ENCODE peak calls at places on chromosomes 3 and 15, in four cellular contexts. One of them, this sample, is unnamed.

GRCh38 chr3:58129041-58129440 is 81.7 kb downstream of the DNASE1L3 start:
- DNase-seq in activated CD4-positive, alpha-beta T cell treated with anti-CD3 and anti-CD28 coated beads, Interleukin-2, amount 10 ng/mL, durations not matched to agents 7 days and 5 days: no peak
- DNase-seq in activated CD8-positive, alpha-beta T cell treated with anti-CD3 and anti-CD28 coated beads for 36 hours: no peak
- DNase-seq in NCI-H1436: no peak
- DNase-seq in this sample: no peak

GRCh38 chr15:91219203-91219602 is 119.1 kb downstream of the SV2B start:
- DNase-seq in activated CD4-positive, alpha-beta T cell treated with anti-CD3 and anti-CD28 coated beads, Interleukin-2, amount 10 ng/mL, durations not matched to agents 7 days and 5 days: no peak
- DNase-seq in activated CD8-positive, alpha-beta T cell treated with anti-CD3 and anti-CD28 coated beads for 36 hours: no peak
- DNase-seq in NCI-H1436: no peak
- DNase-seq in this sample: no peak

GRCh38 chr15:26024241-26024640 is 161.1 kb upstream of the ATP10A start:
- DNase-seq in activated CD4-positive, alpha-beta T cell treated with anti-CD3 and anti-CD28 coated beads, Interleukin-2, amount 10 ng/mL, durations not matched to agents 7 days and 5 days: no peak
- DNase-seq in activated CD8-positive, alpha-beta T cell treated with anti-CD3 and anti-CD28 coated beads for 36 hours: no peak
- DNase-seq in NCI-H1436: no peak
- DNase-seq in this sample: no peak

GRCh38 chr3:135100349-135100741 is 305.3 kb downstream of the EPHB1 start:
- DNase-seq in activated CD4-positive, alpha-beta T cell treated with anti-CD3 and anti-CD28 coated beads, Interleukin-2, amount 10 ng/mL, durations not matched to agents 7 days and 5 days: no peak
- DNase-seq in activated CD8-positive, alpha-beta T cell treated with anti-CD3 and anti-CD28 coated beads for 36 hours: no peak
- DNase-seq in NCI-H1436: no peak
- DNase-seq in this sample: no peak

GRCh38 chr15:59278120-59278519 is 71.5 kb downstream of the LDHAL6B start:
- DNase-seq in activated CD4-positive, alpha-beta T cell treated with anti-CD3 and anti-CD28 coated beads, Interleukin-2, amount 10 ng/mL, durations not matched to agents 7 days and 5 days: no peak
- DNase-seq in activated CD8-positive, alpha-beta T cell treated with anti-CD3 and anti-CD28 coated beads for 36 hours: no peak
- DNase-seq in NCI-H1436: no peak
- DNase-seq in this sample: no peak

GRCh38 chr3:107377151-107377550 is at the start of gene CCDC54:
- DNase-seq in activated CD4-positive, alpha-beta T cell treated with anti-CD3 and anti-CD28 coated beads, Interleukin-2, amount 10 ng/mL, durations not matched to agents 7 days and 5 days: no peak
- DNase-seq in activated CD8-positive, alpha-beta T cell treated with anti-CD3 and anti-CD28 coated beads for 36 hours: no peak
- DNase-seq in NCI-H1436: no peak
- DNase-seq in this sample: no peak

GRCh38 chr15:61654918-61655317 is 405.3 kb downstream of the VPS13C start:
- DNase-seq in activated CD4-positive, alpha-beta T cell treated with anti-CD3 and anti-CD28 coated beads, Interleukin-2, amount 10 ng/mL, durations not matched to agents 7 days and 5 days: no peak
- DNase-seq in activated CD8-positive, alpha-beta T cell treated with anti-CD3 and anti-CD28 coated beads for 36 hours: no peak
- DNase-seq in NCI-H1436: no peak
- DNase-seq in this sample: no peak

GRCh38 chr3:11452988-11453847 is 181.0 kb downstream of the ATG7 start:
- DNase-seq in activated CD4-positive, alpha-beta T cell treated with anti-CD3 and anti-CD28 coated beads, Interleukin-2, amount 10 ng/mL, durations not matched to agents 7 days and 5 days: no peak
- DNase-seq in activated CD8-positive, alpha-beta T cell treated with anti-CD3 and anti-CD28 coated beads for 36 hours: no peak
- DNase-seq in NCI-H1436: no peak
- DNase-seq in this sample: no peak

GRCh38 chr3:13114811-13115615 is 41.8 kb upstream of the IQSEC1 start:
- DNase-seq in activated CD4-positive, alpha-beta T cell treated with anti-CD3 and anti-CD28 coated beads, Interleukin-2, amount 10 ng/mL, durations not matched to agents 7 days and 5 days: no peak
- DNase-seq in activated CD8-positive, alpha-beta T cell treated with anti-CD3 and anti-CD28 coated beads for 36 hours: no peak
- DNase-seq in NCI-H1436: no peak
- DNase-seq in this sample: no peak

GRCh38 chr3:189490749-189491148 is 140.4 kb upstream of the TP63 start:
- DNase-seq in activated CD4-positive, alpha-beta T cell treated with anti-CD3 and anti-CD28 coated beads, Interleukin-2, amount 10 ng/mL, durations not matched to agents 7 days and 5 days: no peak
- DNase-seq in activated CD8-positive, alpha-beta T cell treated with anti-CD3 and anti-CD28 coated beads for 36 hours: no peak
- DNase-seq in NCI-H1436: no peak
- DNase-seq in this sample: no peak

GRCh38 chr3:97232635-97233034 is 418.2 kb downstream of the EPHA6 start:
- DNase-seq in activated CD4-positive, alpha-beta T cell treated with anti-CD3 and anti-CD28 coated beads, Interleukin-2, amount 10 ng/mL, durations not matched to agents 7 days and 5 days: no peak
- DNase-seq in activated CD8-positive, alpha-beta T cell treated with anti-CD3 and anti-CD28 coated beads for 36 hours: no peak
- DNase-seq in NCI-H1436: peak; percentile 74
- DNase-seq in this sample: no peak

GRCh38 chr3:192892981-192893827 is 24.5 kb downstream of the MB21D2 start:
- DNase-seq in activated CD4-positive, alpha-beta T cell treated with anti-CD3 and anti-CD28 coated beads, Interleukin-2, amount 10 ng/mL, durations not matched to agents 7 days and 5 days: peak; percentile 70
- DNase-seq in activated CD8-positive, alpha-beta T cell treated with anti-CD3 and anti-CD28 coated beads for 36 hours: peak; percentile 88
- DNase-seq in NCI-H1436: no peak
- DNase-seq in this sample: peak; percentile 93

GRCh38 chr3:72012376-72012775 is 227.4 kb upstream of the PROK2 start:
- DNase-seq in activated CD4-positive, alpha-beta T cell treated with anti-CD3 and anti-CD28 coated beads, Interleukin-2, amount 10 ng/mL, durations not matched to agents 7 days and 5 days: no peak
- DNase-seq in activated CD8-positive, alpha-beta T cell treated with anti-CD3 and anti-CD28 coated beads for 36 hours: no peak
- DNase-seq in NCI-H1436: no peak
- DNase-seq in this sample: no peak

GRCh38 chr3:95645291-95645690 is 1169.1 kb upstream of the EPHA6 start:
- DNase-seq in activated CD4-positive, alpha-beta T cell treated with anti-CD3 and anti-CD28 coated beads, Interleukin-2, amount 10 ng/mL, durations not matched to agents 7 days and 5 days: no peak
- DNase-seq in activated CD8-positive, alpha-beta T cell treated with anti-CD3 and anti-CD28 coated beads for 36 hours: no peak
- DNase-seq in NCI-H1436: no peak
- DNase-seq in this sample: no peak

GRCh38 chr15:43775411-43775965 is 1.3 kb downstream of the ELL3 start:
- DNase-seq in activated CD4-positive, alpha-beta T cell treated with anti-CD3 and anti-CD28 coated beads, Interleukin-2, amount 10 ng/mL, durations not matched to agents 7 days and 5 days: no peak
- DNase-seq in activated CD8-positive, alpha-beta T cell treated with anti-CD3 and anti-CD28 coated beads for 36 hours: no peak
- DNase-seq in NCI-H1436: peak; percentile 39
- DNase-seq in this sample: peak; percentile 16

GRCh38 chr3:100953103-100953502 is 40.1 kb downstream of the ABI3BP start:
- DNase-seq in activated CD4-positive, alpha-beta T cell treated with anti-CD3 and anti-CD28 coated beads, Interleukin-2, amount 10 ng/mL, durations not matched to agents 7 days and 5 days: no peak
- DNase-seq in activated CD8-positive, alpha-beta T cell treated with anti-CD3 and anti-CD28 coated beads for 36 hours: no peak
- DNase-seq in NCI-H1436: no peak
- DNase-seq in this sample: no peak

GRCh38 chr3:111773484-111773883 is 85.6 kb upstream of the PHLDB2 start:
- DNase-seq in activated CD4-positive, alpha-beta T cell treated with anti-CD3 and anti-CD28 coated beads, Interleukin-2, amount 10 ng/mL, durations not matched to agents 7 days and 5 days: no peak
- DNase-seq in activated CD8-positive, alpha-beta T cell treated with anti-CD3 and anti-CD28 coated beads for 36 hours: no peak
- DNase-seq in NCI-H1436: no peak
- DNase-seq in this sample: no peak

GRCh38 chr3:32455609-32456428 is 46.8 kb downstream of the CMTM6 start:
- DNase-seq in activated CD4-positive, alpha-beta T cell treated with anti-CD3 and anti-CD28 coated beads, Interleukin-2, amount 10 ng/mL, durations not matched to agents 7 days and 5 days: no peak
- DNase-seq in activated CD8-positive, alpha-beta T cell treated with anti-CD3 and anti-CD28 coated beads for 36 hours: no peak
- DNase-seq in NCI-H1436: no peak
- DNase-seq in this sample: no peak

GRCh38 chr3:79249701-79250100 is 518.1 kb downstream of the ROBO1 start:
- DNase-seq in activated CD4-positive, alpha-beta T cell treated with anti-CD3 and anti-CD28 coated beads, Interleukin-2, amount 10 ng/mL, durations not matched to agents 7 days and 5 days: no peak
- DNase-seq in activated CD8-positive, alpha-beta T cell treated with anti-CD3 and anti-CD28 coated beads for 36 hours: no peak
- DNase-seq in NCI-H1436: no peak
- DNase-seq in this sample: no peak

GRCh38 chr15:74036271-74037170 is 42.0 kb downstream of the PML start:
- DNase-seq in activated CD4-positive, alpha-beta T cell treated with anti-CD3 and anti-CD28 coated beads, Interleukin-2, amount 10 ng/mL, durations not matched to agents 7 days and 5 days: no peak
- DNase-seq in activated CD8-positive, alpha-beta T cell treated with anti-CD3 and anti-CD28 coated beads for 36 hours: no peak
- DNase-seq in NCI-H1436: no peak
- DNase-seq in this sample: no peak

GRCh38 chr15:58738051-58738707 is 11.3 kb downstream of the ADAM10 start:
- DNase-seq in activated CD4-positive, alpha-beta T cell treated with anti-CD3 and anti-CD28 coated beads, Interleukin-2, amount 10 ng/mL, durations not matched to agents 7 days and 5 days: no peak
- DNase-seq in activated CD8-positive, alpha-beta T cell treated with anti-CD3 and anti-CD28 coated beads for 36 hours: no peak
- DNase-seq in NCI-H1436: no peak
- DNase-seq in this sample: no peak

GRCh38 chr3:129278970-129279906 is 568 bp downstream of the HMCES start:
- DNase-seq in activated CD4-positive, alpha-beta T cell treated with anti-CD3 and anti-CD28 coated beads, Interleukin-2, amount 10 ng/mL, durations not matched to agents 7 days and 5 days: peak; percentile 67
- DNase-seq in activated CD8-positive, alpha-beta T cell treated with anti-CD3 and anti-CD28 coated beads for 36 hours: peak; percentile 89
- DNase-seq in NCI-H1436: peak; percentile 14
- DNase-seq in this sample: no peak

GRCh38 chr3:111936191-111936841 is 42.5 kb upstream of the ABHD10 start:
- DNase-seq in activated CD4-positive, alpha-beta T cell treated with anti-CD3 and anti-CD28 coated beads, Interleukin-2, amount 10 ng/mL, durations not matched to agents 7 days and 5 days: no peak
- DNase-seq in activated CD8-positive, alpha-beta T cell treated with anti-CD3 and anti-CD28 coated beads for 36 hours: no peak
- DNase-seq in NCI-H1436: no peak
- DNase-seq in this sample: no peak